ENCODE peak calls at places on chromosomes 2 and 18, in four cellular contexts. R, P, C and U are unnamed samples.

GRCh38 chr2:236646441-236646840 is 76.8 kb downstream of the ACKR3 start:
- DNase-seq in R (no peak), P (no peak), C (no peak), U (no peak)

GRCh38 chr18:2662990-2663389 is 7.5 kb downstream of the SMCHD1 start:
- DNase-seq in R (no peak), P (no peak), C (no peak), U (no peak)

GRCh38 chr2:219737270-219737691 is 109.9 kb downstream of the SLC4A3 start:
- DNase-seq in R (no peak), P (no peak), C (peak; percentile 15), U (no peak)

GRCh38 chr2:128692895-128693519 is 374.3 kb upstream of the HS6ST1 start:
- DNase-seq in R (no peak), P (no peak), C (no peak), U (no peak)

GRCh38 chr2:133579295-133579694 is 11.0 kb upstream of the NCKAP5 start:
- DNase-seq in R (no peak), P (no peak), C (no peak), U (peak; percentile 92)

GRCh38 chr2:206968139-206969086 is 29.1 kb downstream of the CPO start:
- DNase-seq in R (no peak), P (no peak), C (no peak), U (peak; percentile 81)

GRCh38 chr2:3689998-3690748 is 13.2 kb upstream of the DCDC2C start:
- DNase-seq in R (peak; percentile 12), P (no peak), C (no peak), U (no peak)

GRCh38 chr2:204541637-204542036 is 3.6 kb upstream of the PARD3B start:
- DNase-seq in R (no peak), P (no peak), C (no peak), U (no peak)

GRCh38 chr2:60926751-60927568 is 45.6 kb downstream of the REL start:
- DNase-seq in R (no peak), P (no peak), C (no peak), U (no peak)

GRCh38 chr2:173898178-173898668 is 67.0 kb downstream of the SP3 start:
- DNase-seq in R (no peak), P (no peak), C (no peak), U (no peak)

GRCh38 chr2:23386422-23387220 is 1.6 kb downstream of the KLHL29 start:
- DNase-seq in R (no peak), P (no peak), C (no peak), U (no peak)

GRCh38 chr2:84965192-84965516 is 5.8 kb upstream of the KCMF1 start:
- DNase-seq in R (no peak), P (no peak), C (no peak), U (no peak)

GRCh38 chr2:198283149-198283548 is 478.8 kb downstream of the PLCL1 start:
- DNase-seq in R (no peak), P (no peak), C (no peak), U (no peak)

GRCh38 chr2:133171396-133172004 is 396.8 kb downstream of the NCKAP5 start:
- DNase-seq in R (peak; percentile 9), P (no peak), C (peak; percentile 76), U (peak; percentile 71)

GRCh38 chr2:119387381-119388129 is 20.8 kb downstream of the DBI start:
- DNase-seq in R (no peak), P (no peak), C (peak; percentile 45), U (peak; percentile 60)

GRCh38 chr2:222050981-222051380 is 247.8 kb downstream of the PAX3 start:
- DNase-seq in R (no peak), P (no peak), C (peak; percentile 22), U (no peak)

GRCh38 chr2:167756427-167756826 is 491.0 kb downstream of the STK39 start:
- DNase-seq in R (no peak), P (no peak), C (no peak), U (no peak)

GRCh38 chr18:61039251-61039650 is 294.0 kb upstream of the CDH20 start:
- DNase-seq in R (no peak), P (no peak), C (no peak), U (no peak)

GRCh38 chr2:228675042-228675441 is 493.6 kb upstream of the SPHKAP start:
- DNase-seq in R (no peak), P (no peak), C (no peak), U (no peak)

GRCh38 chr2:27914046-27914792 is 23.7 kb downstream of the BABAM2 start:
- DNase-seq in R (no peak), P (no peak), C (no peak), U (no peak)

GRCh38 chr18:24094561-24094960 is 44.3 kb upstream of the CABYR start:
- DNase-seq in R (no peak), P (no peak), C (no peak), U (no peak)

GRCh38 chr2:200658278-200658864 is 72.6 kb downstream of the AOX1 start:
- DNase-seq in R (no peak), P (no peak), C (no peak), U (peak; percentile 12)

GRCh38 chr2:8803658-8804379 is 33.6 kb downstream of the KIDINS220 start:
- DNase-seq in R (peak; percentile 88), P (no peak), C (peak; percentile 82), U (peak; percentile 67)

GRCh38 chr2:153986488-153987229 is 114.9 kb downstream of the GALNT13 start:
- DNase-seq in R (no peak), P (no peak), C (peak; percentile 39), U (no peak)

GRCh38 chr2:119523959-119524694 is at the start of gene SCTR:
- DNase-seq in R (no peak), P (no peak), C (no peak), U (peak; percentile 29)

GRCh38 chr2:12326449-12327190 is 390.1 kb upstream of the TRIB2 start:
- DNase-seq in R (no peak), P (no peak), C (peak; percentile 3), U (no peak)

GRCh38 chr18:77066689-77067088 is 65.9 kb downstream of the MBP start:
- DNase-seq in R (no peak), P (no peak), C (no peak), U (no peak)

GRCh38 chr2:147297820-147298219 is 547.0 kb upstream of the ACVR2A start:
- DNase-seq in R (no peak), P (no peak), C (no peak), U (no peak)

GRCh38 chr2:152632736-152633135 is 84.5 kb downstream of the PRPF40A start:
- DNase-seq in R (no peak), P (no peak), C (no peak), U (no peak)

GRCh38 chr2:138373993-138374408 is 127.6 kb upstream of the SPOPL start:
- DNase-seq in R (peak; percentile 55), P (no peak), C (peak; percentile 60), U (peak; percentile 13)

GRCh38 chr2:46050027-46050426 is 247.2 kb upstream of the EPAS1 start:
- DNase-seq in R (no peak), P (no peak), C (no peak), U (no peak)

GRCh38 chr2:128291161-128291843 is 27.4 kb downstream of the HS6ST1 start:
- DNase-seq in R (no peak), P (no peak), C (no peak), U (no peak)

GRCh38 chr2:170815746-170816498 is 765 bp upstream of the GAD1 start:
- DNase-seq in R (peak; percentile 63), P (peak; percentile 38), C (peak; percentile 88), U (peak; percentile 60)